ENCODE peak calls at places on chromosomes 4 and X, in nine cellular contexts. One of them, this sample, is unnamed.

GRCh38 chr4:56147371-56147770 is 198.6 kb downstream of the CEP135 start:
- DNase-seq in EH: no peak
- DNase-seq in neuronal stem cell: no peak
- DNase-seq in stimulated activated CD4-positive, alpha-beta T cell treated with anti-CD3 and anti-CD28 coated beads, Interleukin-2, amount 100 ng/mL, for 24 hours: no peak
- DNase-seq in NCI-H510A: no peak
- DNase-seq in Right ventricle myocardium inferior: no peak
- DNase-seq in bronchial epithelial cell: no peak
- DNase-seq in activated T-helper 1 cell treated with Interleukin-2 at 50 U/mL for 16 hours: no peak
- DNase-seq in H9: no peak
- DNase-seq in this sample: no peak

GRCh38 chr4:64718091-64718490 is 308.8 kb upstream of the TECRL start:
- DNase-seq in EH: no peak
- DNase-seq in neuronal stem cell: no peak
- DNase-seq in stimulated activated CD4-positive, alpha-beta T cell treated with anti-CD3 and anti-CD28 coated beads, Interleukin-2, amount 100 ng/mL, for 24 hours: no peak
- DNase-seq in NCI-H510A: no peak
- DNase-seq in Right ventricle myocardium inferior: no peak
- DNase-seq in bronchial epithelial cell: no peak
- DNase-seq in activated T-helper 1 cell treated with Interleukin-2 at 50 U/mL for 16 hours: no peak
- DNase-seq in H9: no peak
- DNase-seq in this sample: no peak

GRCh38 chr4:104969394-104970066 is 177.1 kb upstream of the TET2 start:
- DNase-seq in EH: no peak
- DNase-seq in neuronal stem cell: no peak
- DNase-seq in stimulated activated CD4-positive, alpha-beta T cell treated with anti-CD3 and anti-CD28 coated beads, Interleukin-2, amount 100 ng/mL, for 24 hours: no peak
- DNase-seq in NCI-H510A: no peak
- DNase-seq in Right ventricle myocardium inferior: no peak
- DNase-seq in bronchial epithelial cell: peak
- DNase-seq in activated T-helper 1 cell treated with Interleukin-2 at 50 U/mL for 16 hours: no peak
- DNase-seq in H9: no peak
- DNase-seq in this sample: no peak

GRCh38 chr4:105280338-105280809 is 133.7 kb downstream of the TET2 start:
- DNase-seq in EH: peak
- DNase-seq in neuronal stem cell: no peak
- DNase-seq in stimulated activated CD4-positive, alpha-beta T cell treated with anti-CD3 and anti-CD28 coated beads, Interleukin-2, amount 100 ng/mL, for 24 hours: no peak
- DNase-seq in NCI-H510A: no peak
- DNase-seq in Right ventricle myocardium inferior: no peak
- DNase-seq in bronchial epithelial cell: peak
- DNase-seq in activated T-helper 1 cell treated with Interleukin-2 at 50 U/mL for 16 hours: no peak
- DNase-seq in H9: no peak
- DNase-seq in this sample: no peak

GRCh38 chrX:41759817-41760216 is 35.8 kb downstream of the GPR82 start:
- DNase-seq in EH: peak
- DNase-seq in neuronal stem cell: no peak
- DNase-seq in stimulated activated CD4-positive, alpha-beta T cell treated with anti-CD3 and anti-CD28 coated beads, Interleukin-2, amount 100 ng/mL, for 24 hours: no peak
- DNase-seq in NCI-H510A: no peak
- DNase-seq in Right ventricle myocardium inferior: no peak
- DNase-seq in bronchial epithelial cell: peak
- DNase-seq in activated T-helper 1 cell treated with Interleukin-2 at 50 U/mL for 16 hours: no peak
- DNase-seq in H9: no peak
- DNase-seq in this sample: peak

GRCh38 chrX:153878969-153879653 is 6.9 kb downstream of the L1CAM start:
- DNase-seq in EH: no peak
- DNase-seq in neuronal stem cell: no peak
- DNase-seq in stimulated activated CD4-positive, alpha-beta T cell treated with anti-CD3 and anti-CD28 coated beads, Interleukin-2, amount 100 ng/mL, for 24 hours: peak
- DNase-seq in NCI-H510A: no peak
- DNase-seq in Right ventricle myocardium inferior: no peak
- DNase-seq in bronchial epithelial cell: no peak
- DNase-seq in activated T-helper 1 cell treated with Interleukin-2 at 50 U/mL for 16 hours: no peak
- DNase-seq in H9: peak
- DNase-seq in this sample: peak

GRCh38 chrX:55750256-55750655 is 32.7 kb downstream of the RRAGB start:
- DNase-seq in EH: no peak
- DNase-seq in neuronal stem cell: no peak
- DNase-seq in stimulated activated CD4-positive, alpha-beta T cell treated with anti-CD3 and anti-CD28 coated beads, Interleukin-2, amount 100 ng/mL, for 24 hours: no peak
- DNase-seq in NCI-H510A: no peak
- DNase-seq in Right ventricle myocardium inferior: no peak
- DNase-seq in bronchial epithelial cell: no peak
- DNase-seq in activated T-helper 1 cell treated with Interleukin-2 at 50 U/mL for 16 hours: no peak
- DNase-seq in H9: no peak
- DNase-seq in this sample: no peak

GRCh38 chr4:110055014-110055768 is 142.5 kb downstream of the EGF start:
- DNase-seq in EH: peak
- DNase-seq in neuronal stem cell: no peak
- DNase-seq in stimulated activated CD4-positive, alpha-beta T cell treated with anti-CD3 and anti-CD28 coated beads, Interleukin-2, amount 100 ng/mL, for 24 hours: no peak
- DNase-seq in NCI-H510A: no peak
- DNase-seq in Right ventricle myocardium inferior: no peak
- DNase-seq in bronchial epithelial cell: peak
- DNase-seq in activated T-helper 1 cell treated with Interleukin-2 at 50 U/mL for 16 hours: no peak
- DNase-seq in H9: no peak
- DNase-seq in this sample: no peak

GRCh38 chrX:7941390-7942042 is 14.3 kb upstream of the PNPLA4 start:
- DNase-seq in EH: peak
- DNase-seq in neuronal stem cell: no peak
- DNase-seq in stimulated activated CD4-positive, alpha-beta T cell treated with anti-CD3 and anti-CD28 coated beads, Interleukin-2, amount 100 ng/mL, for 24 hours: no peak
- DNase-seq in NCI-H510A: no peak
- DNase-seq in Right ventricle myocardium inferior: no peak
- DNase-seq in bronchial epithelial cell: no peak
- DNase-seq in activated T-helper 1 cell treated with Interleukin-2 at 50 U/mL for 16 hours: no peak
- DNase-seq in H9: peak
- DNase-seq in this sample: peak

GRCh38 chr4:146567396-146567795 is 45.7 kb upstream of the SLC10A7 start:
- DNase-seq in EH: peak
- DNase-seq in neuronal stem cell: no peak
- DNase-seq in stimulated activated CD4-positive, alpha-beta T cell treated with anti-CD3 and anti-CD28 coated beads, Interleukin-2, amount 100 ng/mL, for 24 hours: no peak
- DNase-seq in NCI-H510A: no peak
- DNase-seq in Right ventricle myocardium inferior: no peak
- DNase-seq in bronchial epithelial cell: peak
- DNase-seq in activated T-helper 1 cell treated with Interleukin-2 at 50 U/mL for 16 hours: no peak
- DNase-seq in H9: no peak
- DNase-seq in this sample: no peak

GRCh38 chrX:55759478-55759877 is 41.9 kb downstream of the RRAGB start:
- DNase-seq in EH: no peak
- DNase-seq in neuronal stem cell: no peak
- DNase-seq in stimulated activated CD4-positive, alpha-beta T cell treated with anti-CD3 and anti-CD28 coated beads, Interleukin-2, amount 100 ng/mL, for 24 hours: no peak
- DNase-seq in NCI-H510A: no peak
- DNase-seq in Right ventricle myocardium inferior: no peak
- DNase-seq in bronchial epithelial cell: peak
- DNase-seq in activated T-helper 1 cell treated with Interleukin-2 at 50 U/mL for 16 hours: no peak
- DNase-seq in H9: no peak
- DNase-seq in this sample: no peak

GRCh38 chrX:123731987-123732678 is 719 bp downstream of the THOC2 start:
- DNase-seq in EH: peak
- DNase-seq in neuronal stem cell: no peak
- DNase-seq in stimulated activated CD4-positive, alpha-beta T cell treated with anti-CD3 and anti-CD28 coated beads, Interleukin-2, amount 100 ng/mL, for 24 hours: peak
- DNase-seq in NCI-H510A: peak
- DNase-seq in Right ventricle myocardium inferior: peak
- DNase-seq in bronchial epithelial cell: peak
- DNase-seq in activated T-helper 1 cell treated with Interleukin-2 at 50 U/mL for 16 hours: no peak
- DNase-seq in H9: no peak
- DNase-seq in this sample: peak

GRCh38 chrX:118353081-118353850 is 7.4 kb downstream of the WDR44 start:
- DNase-seq in EH: no peak
- DNase-seq in neuronal stem cell: no peak
- DNase-seq in stimulated activated CD4-positive, alpha-beta T cell treated with anti-CD3 and anti-CD28 coated beads, Interleukin-2, amount 100 ng/mL, for 24 hours: no peak
- DNase-seq in NCI-H510A: no peak
- DNase-seq in Right ventricle myocardium inferior: no peak
- DNase-seq in bronchial epithelial cell: peak
- DNase-seq in activated T-helper 1 cell treated with Interleukin-2 at 50 U/mL for 16 hours: no peak
- DNase-seq in H9: no peak
- DNase-seq in this sample: no peak

GRCh38 chr4:2792711-2793577 is at the start of gene SH3BP2:
- DNase-seq in EH: peak
- DNase-seq in neuronal stem cell: peak
- DNase-seq in stimulated activated CD4-positive, alpha-beta T cell treated with anti-CD3 and anti-CD28 coated beads, Interleukin-2, amount 100 ng/mL, for 24 hours: peak
- DNase-seq in NCI-H510A: no peak
- DNase-seq in Right ventricle myocardium inferior: peak
- DNase-seq in bronchial epithelial cell: peak
- DNase-seq in activated T-helper 1 cell treated with Interleukin-2 at 50 U/mL for 16 hours: peak
- DNase-seq in H9: peak
- DNase-seq in this sample: peak

GRCh38 chr4:164579270-164579942 is 174.5 kb upstream of the SMIM31 start:
- DNase-seq in EH: no peak
- DNase-seq in neuronal stem cell: no peak
- DNase-seq in stimulated activated CD4-positive, alpha-beta T cell treated with anti-CD3 and anti-CD28 coated beads, Interleukin-2, amount 100 ng/mL, for 24 hours: no peak
- DNase-seq in NCI-H510A: no peak
- DNase-seq in Right ventricle myocardium inferior: peak
- DNase-seq in bronchial epithelial cell: no peak
- DNase-seq in activated T-helper 1 cell treated with Interleukin-2 at 50 U/mL for 16 hours: no peak
- DNase-seq in H9: no peak
- DNase-seq in this sample: no peak

GRCh38 chrX:140918398-140919043 is 83.9 kb upstream of the SPANXB1 start:
- DNase-seq in EH: peak
- DNase-seq in neuronal stem cell: peak
- DNase-seq in stimulated activated CD4-positive, alpha-beta T cell treated with anti-CD3 and anti-CD28 coated beads, Interleukin-2, amount 100 ng/mL, for 24 hours: peak
- DNase-seq in NCI-H510A: no peak
- DNase-seq in Right ventricle myocardium inferior: no peak
- DNase-seq in bronchial epithelial cell: peak
- DNase-seq in activated T-helper 1 cell treated with Interleukin-2 at 50 U/mL for 16 hours: peak
- DNase-seq in H9: peak
- DNase-seq in this sample: peak

GRCh38 chr4:76995776-76996175 is 46.2 kb downstream of the SEPTIN11 start:
- DNase-seq in EH: no peak
- DNase-seq in neuronal stem cell: no peak
- DNase-seq in stimulated activated CD4-positive, alpha-beta T cell treated with anti-CD3 and anti-CD28 coated beads, Interleukin-2, amount 100 ng/mL, for 24 hours: no peak
- DNase-seq in NCI-H510A: no peak
- DNase-seq in Right ventricle myocardium inferior: no peak
- DNase-seq in bronchial epithelial cell: no peak
- DNase-seq in activated T-helper 1 cell treated with Interleukin-2 at 50 U/mL for 16 hours: no peak
- DNase-seq in H9: no peak
- DNase-seq in this sample: no peak

GRCh38 chr4:184328022-184328736 is 110.5 kb upstream of the ENPP6 start:
- DNase-seq in EH: no peak
- DNase-seq in neuronal stem cell: no peak
- DNase-seq in stimulated activated CD4-positive, alpha-beta T cell treated with anti-CD3 and anti-CD28 coated beads, Interleukin-2, amount 100 ng/mL, for 24 hours: peak
- DNase-seq in NCI-H510A: no peak
- DNase-seq in Right ventricle myocardium inferior: no peak
- DNase-seq in bronchial epithelial cell: peak
- DNase-seq in activated T-helper 1 cell treated with Interleukin-2 at 50 U/mL for 16 hours: no peak
- DNase-seq in H9: no peak
- DNase-seq in this sample: no peak

GRCh38 chrX:153773741-153774575 is 6.9 kb upstream of the SRPK3 start:
- DNase-seq in EH: no peak
- DNase-seq in neuronal stem cell: no peak
- DNase-seq in stimulated activated CD4-positive, alpha-beta T cell treated with anti-CD3 and anti-CD28 coated beads, Interleukin-2, amount 100 ng/mL, for 24 hours: no peak
- DNase-seq in NCI-H510A: no peak
- DNase-seq in Right ventricle myocardium inferior: peak
- DNase-seq in bronchial epithelial cell: no peak
- DNase-seq in activated T-helper 1 cell treated with Interleukin-2 at 50 U/mL for 16 hours: no peak
- DNase-seq in H9: no peak
- DNase-seq in this sample: no peak

GRCh38 chr4:107689912-107690587 is 30.0 kb downstream of the PAPSS1 start:
- DNase-seq in EH: peak
- DNase-seq in neuronal stem cell: no peak
- DNase-seq in stimulated activated CD4-positive, alpha-beta T cell treated with anti-CD3 and anti-CD28 coated beads, Interleukin-2, amount 100 ng/mL, for 24 hours: no peak
- DNase-seq in NCI-H510A: no peak
- DNase-seq in Right ventricle myocardium inferior: no peak
- DNase-seq in bronchial epithelial cell: peak
- DNase-seq in activated T-helper 1 cell treated with Interleukin-2 at 50 U/mL for 16 hours: no peak
- DNase-seq in H9: no peak
- DNase-seq in this sample: peak

GRCh38 chrX:16573781-16574180 is 76.2 kb upstream of the S100G start:
- DNase-seq in EH: peak
- DNase-seq in neuronal stem cell: no peak
- DNase-seq in stimulated activated CD4-positive, alpha-beta T cell treated with anti-CD3 and anti-CD28 coated beads, Interleukin-2, amount 100 ng/mL, for 24 hours: no peak
- DNase-seq in NCI-H510A: no peak
- DNase-seq in Right ventricle myocardium inferior: no peak
- DNase-seq in bronchial epithelial cell: no peak
- DNase-seq in activated T-helper 1 cell treated with Interleukin-2 at 50 U/mL for 16 hours: no peak
- DNase-seq in H9: no peak
- DNase-seq in this sample: no peak

GRCh38 chr4:182307746-182308145 is 64.5 kb downstream of the TENM3 start:
- DNase-seq in EH: peak
- DNase-seq in neuronal stem cell: no peak
- DNase-seq in stimulated activated CD4-positive, alpha-beta T cell treated with anti-CD3 and anti-CD28 coated beads, Interleukin-2, amount 100 ng/mL, for 24 hours: no peak
- DNase-seq in NCI-H510A: no peak
- DNase-seq in Right ventricle myocardium inferior: no peak
- DNase-seq in bronchial epithelial cell: peak
- DNase-seq in activated T-helper 1 cell treated with Interleukin-2 at 50 U/mL for 16 hours: no peak
- DNase-seq in H9: no peak
- DNase-seq in this sample: no peak

GRCh38 chrX:49995021-49995731 is 72.8 kb downstream of the CLCN5 start:
- DNase-seq in EH: peak
- DNase-seq in neuronal stem cell: no peak
- DNase-seq in stimulated activated CD4-positive, alpha-beta T cell treated with anti-CD3 and anti-CD28 coated beads, Interleukin-2, amount 100 ng/mL, for 24 hours: no peak
- DNase-seq in NCI-H510A: no peak
- DNase-seq in Right ventricle myocardium inferior: no peak
- DNase-seq in bronchial epithelial cell: peak
- DNase-seq in activated T-helper 1 cell treated with Interleukin-2 at 50 U/mL for 16 hours: no peak
- DNase-seq in H9: no peak
- DNase-seq in this sample: peak

GRCh38 chr4:25792843-25793242 is 69.9 kb downstream of the SEL1L3 start:
- DNase-seq in EH: no peak
- DNase-seq in neuronal stem cell: no peak
- DNase-seq in stimulated activated CD4-positive, alpha-beta T cell treated with anti-CD3 and anti-CD28 coated beads, Interleukin-2, amount 100 ng/mL, for 24 hours: no peak
- DNase-seq in NCI-H510A: no peak
- DNase-seq in Right ventricle myocardium inferior: no peak
- DNase-seq in bronchial epithelial cell: peak
- DNase-seq in activated T-helper 1 cell treated with Interleukin-2 at 50 U/mL for 16 hours: no peak
- DNase-seq in H9: no peak
- DNase-seq in this sample: no peak

GRCh38 chrX:130055103-130055502 is 55.2 kb downstream of the ELF4 start:
- DNase-seq in EH: peak
- DNase-seq in neuronal stem cell: no peak
- DNase-seq in stimulated activated CD4-positive, alpha-beta T cell treated with anti-CD3 and anti-CD28 coated beads, Interleukin-2, amount 100 ng/mL, for 24 hours: no peak
- DNase-seq in NCI-H510A: no peak
- DNase-seq in Right ventricle myocardium inferior: no peak
- DNase-seq in bronchial epithelial cell: no peak
- DNase-seq in activated T-helper 1 cell treated with Interleukin-2 at 50 U/mL for 16 hours: no peak
- DNase-seq in H9: no peak
- DNase-seq in this sample: no peak

GRCh38 chr4:130689182-130689581 is 1593.2 kb downstream of the C4orf33 start:
- DNase-seq in EH: no peak
- DNase-seq in neuronal stem cell: no peak
- DNase-seq in stimulated activated CD4-positive, alpha-beta T cell treated with anti-CD3 and anti-CD28 coated beads, Interleukin-2, amount 100 ng/mL, for 24 hours: no peak
- DNase-seq in NCI-H510A: no peak
- DNase-seq in Right ventricle myocardium inferior: no peak
- DNase-seq in bronchial epithelial cell: no peak
- DNase-seq in activated T-helper 1 cell treated with Interleukin-2 at 50 U/mL for 16 hours: no peak
- DNase-seq in H9: no peak
- DNase-seq in this sample: no peak

GRCh38 chr4:138158746-138159297 is 83.3 kb downstream of the SLC7A11 start:
- DNase-seq in EH: peak
- DNase-seq in neuronal stem cell: no peak
- DNase-seq in stimulated activated CD4-positive, alpha-beta T cell treated with anti-CD3 and anti-CD28 coated beads, Interleukin-2, amount 100 ng/mL, for 24 hours: no peak
- DNase-seq in NCI-H510A: no peak
- DNase-seq in Right ventricle myocardium inferior: no peak
- DNase-seq in bronchial epithelial cell: peak
- DNase-seq in activated T-helper 1 cell treated with Interleukin-2 at 50 U/mL for 16 hours: no peak
- DNase-seq in H9: no peak
- DNase-seq in this sample: peak

GRCh38 chr4:73068496-73069337 is 799 bp downstream of the COX18 start:
- DNase-seq in EH: peak
- DNase-seq in neuronal stem cell: no peak
- DNase-seq in stimulated activated CD4-positive, alpha-beta T cell treated with anti-CD3 and anti-CD28 coated beads, Interleukin-2, amount 100 ng/mL, for 24 hours: no peak
- DNase-seq in NCI-H510A: peak
- DNase-seq in Right ventricle myocardium inferior: no peak
- DNase-seq in bronchial epithelial cell: peak
- DNase-seq in activated T-helper 1 cell treated with Interleukin-2 at 50 U/mL for 16 hours: no peak
- DNase-seq in H9: no peak
- DNase-seq in this sample: peak

GRCh38 chrX:22365460-22365859 is 92.7 kb downstream of the CBLL2 start:
- DNase-seq in EH: peak
- DNase-seq in neuronal stem cell: no peak
- DNase-seq in stimulated activated CD4-positive, alpha-beta T cell treated with anti-CD3 and anti-CD28 coated beads, Interleukin-2, amount 100 ng/mL, for 24 hours: no peak
- DNase-seq in NCI-H510A: no peak
- DNase-seq in Right ventricle myocardium inferior: no peak
- DNase-seq in bronchial epithelial cell: peak
- DNase-seq in activated T-helper 1 cell treated with Interleukin-2 at 50 U/mL for 16 hours: no peak
- DNase-seq in H9: no peak
- DNase-seq in this sample: no peak

GRCh38 chr4:112296949-112297483 is at the start of gene ALPK1:
- DNase-seq in EH: peak
- DNase-seq in neuronal stem cell: no peak
- DNase-seq in stimulated activated CD4-positive, alpha-beta T cell treated with anti-CD3 and anti-CD28 coated beads, Interleukin-2, amount 100 ng/mL, for 24 hours: no peak
- DNase-seq in NCI-H510A: no peak
- DNase-seq in Right ventricle myocardium inferior: no peak
- DNase-seq in bronchial epithelial cell: peak
- DNase-seq in activated T-helper 1 cell treated with Interleukin-2 at 50 U/mL for 16 hours: no peak
- DNase-seq in H9: no peak
- DNase-seq in this sample: no peak

GRCh38 chr4:839675-840443 is 13.9 kb upstream of the CPLX1 start:
- DNase-seq in EH: no peak
- DNase-seq in neuronal stem cell: no peak
- DNase-seq in stimulated activated CD4-positive, alpha-beta T cell treated with anti-CD3 and anti-CD28 coated beads, Interleukin-2, amount 100 ng/mL, for 24 hours: no peak
- DNase-seq in NCI-H510A: no peak
- DNase-seq in Right ventricle myocardium inferior: no peak
- DNase-seq in bronchial epithelial cell: no peak
- DNase-seq in activated T-helper 1 cell treated with Interleukin-2 at 50 U/mL for 16 hours: no peak
- DNase-seq in H9: no peak
- DNase-seq in this sample: no peak

This sample was measured in cardiac muscle cell.